ENCODE peak calls at places on chromosomes 11 and 22, in five cellular contexts. W is PC-3, N is GM12865, J is stomach, R is spleen. K is an unnamed sample.

GRCh38 chr22:37485006-37485713 is 1.0 kb downstream of the MFNG start:
- DNase-seq in W (no peak), N (peak), J (no peak), R (peak), K (no peak)

GRCh38 chr11:12963789-12964536 is 45.2 kb upstream of the RASSF10 start:
- DNase-seq in W (peak), N (peak), J (peak), R (no peak), K (peak)

GRCh38 chr11:8501838-8502237 is 92.2 kb downstream of the STK33 start:
- DNase-seq in W (peak), N (no peak), J (no peak), R (no peak), K (no peak)

GRCh38 chr22:20606041-20606783 is 98.8 kb downstream of the MED15 start:
- DNase-seq in W (peak), N (peak), J (peak), R (peak), K (peak)

GRCh38 chr11:68954970-68955958 is 25.5 kb downstream of the MRGPRD start:
- DNase-seq in W (peak), N (no peak), J (peak), R (peak), K (peak)

GRCh38 chr11:70666336-70666735 is 268.0 kb downstream of the CTTN start:
- DNase-seq in W (no peak), N (no peak), J (no peak), R (no peak), K (no peak)

GRCh38 chr11:2700415-2701211 is 819 bp upstream of the KCNQ1OT1 start:
- DNase-seq in W (peak), N (peak), J (peak), R (peak), K (peak)

GRCh38 chr11:46330154-46330886 is 16.9 kb upstream of the DGKZ start:
- DNase-seq in W (no peak), N (no peak), J (no peak), R (no peak), K (no peak)

GRCh38 chr11:116224154-116224888 is 548.5 kb downstream of the BUD13 start:
- DNase-seq in W (peak), N (peak), J (peak), R (no peak), K (peak)

GRCh38 chr11:28139848-28140415 is 31.7 kb downstream of the METTL15 start:
- DNase-seq in W (no peak), N (no peak), J (no peak), R (no peak), K (no peak)

GRCh38 chr11:2904153-2905052 is 18.8 kb upstream of the CDKN1C start:
- DNase-seq in W (peak), N (no peak), J (peak), R (no peak), K (peak)

GRCh38 chr11:8722156-8722555 is 39.6 kb downstream of the RPL27A start:
- DNase-seq in W (no peak), N (peak), J (no peak), R (no peak), K (no peak)

GRCh38 chr11:81644239-81644840 is 1089.3 kb downstream of the FAM181B start:
- DNase-seq in W (peak), N (peak), J (no peak), R (no peak), K (no peak)

GRCh38 chr11:69639843-69640242 is 1.1 kb upstream of the CCND1 start:
- DNase-seq in W (no peak), N (no peak), J (no peak), R (no peak), K (no peak)

GRCh38 chr11:48043111-48043997 is 63.0 kb downstream of the PTPRJ start:
- DNase-seq in W (no peak), N (peak), J (no peak), R (peak), K (no peak)

GRCh38 chr22:19886605-19887250 is 32.1 kb upstream of the GNB1L start:
- DNase-seq in W (no peak), N (no peak), J (no peak), R (peak), K (no peak)

GRCh38 chr11:36097219-36097650 is 153.4 kb downstream of the LDLRAD3 start:
- DNase-seq in W (peak), N (no peak), J (no peak), R (no peak), K (no peak)

GRCh38 chr11:2301631-2302272 is at the start of the genes C11orf21 and TSPAN32:
- DNase-seq in W (peak), N (peak), J (peak), R (peak), K (no peak)

GRCh38 chr22:33013531-33014162 is 44.5 kb downstream of the SYN3 start:
- DNase-seq in W (no peak), N (no peak), J (no peak), R (no peak), K (no peak)

GRCh38 chr22:47285981-47286380 is 523.5 kb downstream of the TBC1D22A start:
- DNase-seq in W (no peak), N (no peak), J (no peak), R (no peak), K (no peak)

GRCh38 chr11:107683807-107684206 is 28.0 kb downstream of the SLN start:
- DNase-seq in W (peak), N (no peak), J (no peak), R (no peak), K (no peak)

GRCh38 chr11:116275634-116276033 is 497.2 kb downstream of the BUD13 start:
- DNase-seq in W (peak), N (peak), J (no peak), R (no peak), K (no peak)

GRCh38 chr22:22450343-22450839 is 58.2 kb downstream of the ZNF280B start:
- DNase-seq in W (no peak), N (peak), J (peak), R (peak), K (no peak)

GRCh38 chr11:125331357-125331756 is 164.7 kb downstream of the FEZ1 start:
- DNase-seq in W (no peak), N (no peak), J (no peak), R (peak), K (no peak)

GRCh38 chr11:6925636-6926207 is 504 bp upstream of the ZNF215 start:
- DNase-seq in W (peak), N (peak), J (no peak), R (no peak), K (no peak)

GRCh38 chr11:2830030-2830812 is 55.4 kb downstream of the CDKN1C start:
- DNase-seq in W (no peak), N (no peak), J (no peak), R (no peak), K (no peak)

GRCh38 chr22:29478326-29479276 is 1.4 kb upstream of the NEFH start:
- DNase-seq in W (no peak), N (no peak), J (no peak), R (no peak), K (peak)

GRCh38 chr11:45089251-45089650 is 57.2 kb upstream of the PRDM11 start:
- DNase-seq in W (peak), N (no peak), J (peak), R (no peak), K (no peak)

GRCh38 chr11:57873196-57873911 is 111.8 kb downstream of the CTNND1 start:
- DNase-seq in W (peak), N (no peak), J (no peak), R (no peak), K (no peak)

GRCh38 chr22:50604623-50605348 is 4.2 kb downstream of the MAPK8IP2 start:
- DNase-seq in W (no peak), N (no peak), J (no peak), R (peak), K (no peak)

GRCh38 chr22:50508897-50509296 is 873 bp downstream of the NCAPH2 start:
- DNase-seq in W (no peak), N (peak), J (no peak), R (no peak), K (no peak)

GRCh38 chr22:31106001-31106571 is 1.3 kb downstream of the SELENOM start:
- DNase-seq in W (no peak), N (no peak), J (no peak), R (peak), K (no peak)
- TF ChIP-seq CTCF in W (no peak), N (no peak), J (no peak), R (no peak), K (no peak)

GRCh38 chr11:64765291-64765803 is 5.6 kb upstream of the PYGM start:
- DNase-seq in W (no peak), N (no peak), J (no peak), R (peak), K (no peak)
- TF ChIP-seq CTCF in W (peak), N (no peak), J (no peak), R (no peak), K (no peak)

GRCh38 chr11:76444384-76445121 is at the start of gene EMSY:
- DNase-seq in W (peak), N (peak), J (peak), R (peak), K (peak)
- TF ChIP-seq CTCF in W (no peak), N (no peak), J (no peak), R (no peak), K (no peak)

GRCh38 chr22:38706885-38707180 is 1.1 kb downstream of the GTPBP1 start:
- DNase-seq in W (peak), N (no peak), J (no peak), R (no peak), K (no peak)

GRCh38 chr22:38704568-38705234 is 1.0 kb upstream of the GTPBP1 start:
- DNase-seq in W (no peak), N (no peak), J (no peak), R (no peak), K (no peak)

GRCh38 chr22:38707346-38707745 is 1.6 kb downstream of the GTPBP1 start:
- DNase-seq in W (peak), N (peak), J (no peak), R (no peak), K (peak)

GRCh38 chr22:38706101-38706884 is 549 bp downstream of the GTPBP1 start:
- DNase-seq in W (no peak), N (peak), J (peak), R (no peak), K (peak)

DNA sequence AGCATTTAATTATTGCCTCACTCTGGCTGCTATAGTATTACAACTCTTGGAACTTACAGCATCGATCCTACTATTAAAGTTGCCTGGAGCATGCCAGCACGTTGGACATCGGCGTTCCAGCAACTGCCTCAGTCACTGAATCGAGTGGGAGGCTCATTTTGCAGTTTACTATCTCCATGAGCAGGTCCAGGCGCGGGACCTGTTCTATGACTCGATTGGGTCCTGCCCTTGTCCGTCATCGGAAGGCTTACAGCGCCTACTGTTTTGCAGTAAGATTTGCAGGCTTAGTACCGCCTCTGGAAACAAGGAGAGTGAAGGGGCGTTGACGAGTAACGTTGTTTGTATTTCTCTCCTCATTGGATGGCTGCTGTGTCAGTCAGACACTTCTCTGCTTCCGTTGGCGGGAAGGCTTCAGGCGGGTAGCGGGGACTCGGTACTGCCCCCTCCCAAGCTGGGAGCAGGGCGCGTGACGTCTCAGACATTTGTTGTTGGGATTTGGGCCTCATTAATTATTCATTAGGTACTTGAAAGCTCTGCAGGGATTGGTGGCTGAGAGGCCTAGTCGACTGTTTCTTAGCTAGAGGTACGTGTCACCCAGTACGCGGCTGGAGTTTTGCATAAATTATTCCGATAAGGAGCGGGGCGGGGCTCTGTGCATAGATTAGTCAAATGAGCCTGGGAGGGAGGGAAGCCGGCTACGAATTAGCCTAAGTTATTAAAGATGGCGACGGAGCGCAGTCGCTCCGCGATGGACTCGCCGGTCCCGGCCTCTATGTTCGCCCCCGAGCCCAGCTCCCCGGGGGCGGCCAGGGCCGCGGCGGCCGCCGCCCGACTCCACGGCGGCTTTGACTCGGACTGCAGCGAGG is at the start of gene GTPBP1:
- DNase-seq in W (peak), N (peak), J (peak), R (peak), K (peak)
- TF ChIP-seq CTCF in W (no peak), N (no peak), J (no peak), R (no peak), K (no peak)

DNA sequence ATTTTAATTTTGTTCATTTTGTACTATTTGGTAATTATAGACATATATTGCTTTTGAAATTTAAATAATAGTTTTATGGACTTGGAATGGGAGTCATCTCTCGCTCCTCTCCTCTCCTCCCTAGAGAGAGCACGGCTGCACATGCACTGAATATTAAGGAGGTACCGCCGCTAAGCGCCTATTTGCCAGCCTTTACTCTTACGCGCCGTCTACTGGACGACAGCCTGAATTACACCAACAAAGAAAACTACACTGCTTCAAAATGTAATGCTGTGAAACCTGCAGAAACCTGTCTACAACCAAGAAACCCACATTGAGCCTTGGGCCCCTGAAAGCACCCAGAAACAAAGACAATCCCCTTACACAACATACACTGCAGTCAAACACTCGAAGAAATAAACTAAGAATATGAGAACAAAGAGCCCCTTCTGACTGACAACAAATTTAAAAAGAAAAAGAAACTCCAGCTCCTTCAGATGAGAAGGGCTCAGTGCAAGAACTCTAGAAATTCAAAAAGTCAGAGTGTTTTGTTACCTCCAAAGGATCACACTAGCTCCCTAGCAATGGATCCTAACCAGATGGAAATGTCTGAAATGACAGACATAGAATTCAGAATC is 737.2 kb downstream of the LRRC4C start:
- DNase-seq in W (peak), N (peak), J (no peak), R (no peak), K (no peak)
- TF ChIP-seq CTCF in W (peak), N (peak), J (peak), R (no peak), K (no peak)

GRCh38 chr22:49400866-49401598 is 426.6 kb downstream of the BRD1 start:
- DNase-seq in W (no peak), N (no peak), J (peak), R (peak), K (no peak)

GRCh38 chr22:49398115-49398514 is 429.6 kb downstream of the BRD1 start:
- DNase-seq in W (no peak), N (no peak), J (no peak), R (peak), K (no peak)

GRCh38 chr22:49402169-49402568 is 425.5 kb downstream of the BRD1 start:
- DNase-seq in W (no peak), N (no peak), J (no peak), R (peak), K (no peak)

GRCh38 chr22:49398646-49399045 is 429.0 kb downstream of the BRD1 start:
- DNase-seq in W (no peak), N (no peak), J (peak), R (peak), K (no peak)

DNA sequence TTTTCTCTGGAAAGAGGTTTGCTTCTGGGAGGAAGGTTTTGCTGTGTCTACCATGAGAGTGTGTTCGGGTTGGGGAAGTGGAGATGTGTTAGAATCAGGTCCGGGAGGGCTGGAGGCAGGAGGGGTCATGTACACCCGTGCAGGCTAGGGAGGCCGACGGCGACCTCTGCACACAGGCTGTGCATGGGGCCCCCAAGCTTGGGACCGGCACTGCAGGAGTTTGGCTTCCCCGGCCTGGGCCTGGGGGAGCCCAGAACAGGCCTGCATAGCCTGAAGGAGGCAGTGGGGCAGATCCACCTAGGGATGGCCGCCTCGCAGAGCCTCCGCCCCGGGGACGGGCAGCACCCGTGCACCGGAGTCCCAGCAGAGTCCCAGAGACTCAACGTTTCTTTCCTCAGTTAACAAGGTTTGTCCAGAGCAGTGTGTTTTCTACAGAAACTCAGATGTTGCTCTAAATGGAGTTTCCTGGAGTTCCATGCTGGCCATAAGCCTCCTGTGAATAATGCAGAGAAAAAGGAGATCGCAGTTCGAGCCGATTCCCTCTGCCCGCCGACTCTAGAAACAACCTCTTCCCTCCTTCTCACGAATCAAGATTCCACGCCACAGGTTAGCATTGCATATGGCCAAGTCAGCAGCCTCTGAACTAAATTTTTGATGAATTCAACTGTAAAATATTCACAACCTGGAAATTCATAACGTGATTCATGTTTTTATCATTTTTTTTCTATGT is 427.4 kb downstream of the BRD1 start:
- DNase-seq in W (peak), N (no peak), J (peak), R (peak), K (no peak)
- TF ChIP-seq CTCF in W (no peak), N (no peak), J (no peak), R (no peak), K (no peak)

K was measured in Calu3.